ENCODE peak calls at places on chromosomes 3 and 15, in six cellular contexts. G is H9; K is neuronal stem cell; D is astrocyte; R is CD4-positive, CD25-positive, alpha-beta regulatory T cell; O is AG04450. Y is an unnamed sample.

GRCh38 chr3:50474717-50475116 is 28.7 kb downstream of the CACNA2D2 start:
- DNase-seq in G (no peak), K (no peak), D (peak; percentile 16), R (no peak), O (no peak), Y (no peak)

GRCh38 chr3:48595526-48596121 is 495 bp upstream of the COL7A1 start:
- DNase-seq in G (peak; percentile 71), K (no peak), D (peak; percentile 77), R (no peak), O (peak; percentile 48), Y (no peak)

GRCh38 chr3:46709147-46709654 is 8.0 kb downstream of the TMIE start:
- DNase-seq in G (no peak), K (no peak), D (no peak), R (no peak), O (no peak), Y (no peak)

GRCh38 chr3:107910713-107911259 is 180.0 kb downstream of the CD47 start:
- DNase-seq in G (no peak), K (no peak), D (no peak), R (no peak), O (no peak), Y (peak; percentile 92)

GRCh38 chr3:60812544-60812943 is 438.7 kb downstream of the FHIT start:
- DNase-seq in G (no peak), K (no peak), D (no peak), R (no peak), O (no peak), Y (no peak)

GRCh38 chr3:52689151-52689550 is 3.3 kb downstream of the GNL3 start:
- DNase-seq in G (no peak), K (no peak), D (no peak), R (no peak), O (no peak), Y (no peak)

GRCh38 chr15:90203922-90204321 is 2.8 kb downstream of the SEMA4B start:
- DNase-seq in G (no peak), K (no peak), D (no peak), R (no peak), O (no peak), Y (no peak)

GRCh38 chr3:175464362-175464761 is 605.2 kb downstream of the NAALADL2 start:
- DNase-seq in G (no peak), K (no peak), D (no peak), R (no peak), O (no peak), Y (no peak)

GRCh38 chr15:49863431-49864205 is 242.8 kb downstream of the DTWD1 start:
- DNase-seq in G (no peak), K (no peak), D (peak; percentile 89), R (no peak), O (peak; percentile 66), Y (no peak)

GRCh38 chr3:158731525-158731924 is 732 bp downstream of the RARRES1 start:
- DNase-seq in G (no peak), K (no peak), D (no peak), R (no peak), O (no peak), Y (no peak)

GRCh38 chr15:47587938-47588817 is 129.1 kb upstream of the SEMA6D start:
- DNase-seq in G (no peak), K (no peak), D (no peak), R (no peak), O (no peak), Y (no peak)
- H3K9me3 ChIP-seq in G (no peaks in the 10 kb centered on the region), K (no peaks in the 10 kb centered on the region), D (no peaks in the 10 kb centered on the region), R (no peaks in the 10 kb centered on the region), O (no peaks in the 10 kb centered on the region), Y (no peaks in the 10 kb centered on the region)

GRCh38 chr15:24962880-24963279 is 8.1 kb downstream of the SNRPN start:
- DNase-seq in G (no peak), K (no peak), D (no peak), R (no peak), O (no peak), Y (no peak)
- H3K9me3 ChIP-seq in G (no peaks in the 10 kb centered on the region), K (peaks cover 44% of the 10 kb centered on the region), D (no peaks in the 10 kb centered on the region), R (peaks cover 44% of the 10 kb centered on the region), O (no peaks in the 10 kb centered on the region), Y (no peaks in the 10 kb centered on the region)

DNA sequence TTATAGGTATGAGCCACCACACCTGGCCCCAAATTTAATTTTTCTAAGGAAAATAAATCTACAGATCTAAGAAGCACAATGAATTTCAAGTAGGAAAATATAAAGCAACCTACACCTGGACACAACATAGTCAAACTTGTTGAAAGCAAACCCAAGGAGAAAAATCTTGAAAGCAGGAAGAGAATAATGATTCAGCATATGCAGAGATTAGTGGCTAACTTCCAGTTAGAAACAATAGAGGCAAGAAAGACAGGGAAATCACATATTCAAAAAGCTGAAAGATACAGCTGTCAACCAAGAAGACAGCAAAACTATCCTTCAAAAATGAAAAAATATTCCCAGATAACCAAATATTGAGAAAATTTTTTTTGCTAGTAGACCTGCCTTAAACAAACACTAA is 49.4 kb downstream of the ZNF148 start:
- DNase-seq in G (no peak), K (no peak), D (no peak), R (no peak), O (no peak), Y (no peak)
- H3K9me3 ChIP-seq in G (no peaks in the 10 kb centered on the region), K (peaks cover 16% of the 10 kb centered on the region), D (no peaks in the 10 kb centered on the region), R (peaks cover 6% of the 10 kb centered on the region), O (no peaks in the 10 kb centered on the region), Y (no peaks in the 10 kb centered on the region)

DNA sequence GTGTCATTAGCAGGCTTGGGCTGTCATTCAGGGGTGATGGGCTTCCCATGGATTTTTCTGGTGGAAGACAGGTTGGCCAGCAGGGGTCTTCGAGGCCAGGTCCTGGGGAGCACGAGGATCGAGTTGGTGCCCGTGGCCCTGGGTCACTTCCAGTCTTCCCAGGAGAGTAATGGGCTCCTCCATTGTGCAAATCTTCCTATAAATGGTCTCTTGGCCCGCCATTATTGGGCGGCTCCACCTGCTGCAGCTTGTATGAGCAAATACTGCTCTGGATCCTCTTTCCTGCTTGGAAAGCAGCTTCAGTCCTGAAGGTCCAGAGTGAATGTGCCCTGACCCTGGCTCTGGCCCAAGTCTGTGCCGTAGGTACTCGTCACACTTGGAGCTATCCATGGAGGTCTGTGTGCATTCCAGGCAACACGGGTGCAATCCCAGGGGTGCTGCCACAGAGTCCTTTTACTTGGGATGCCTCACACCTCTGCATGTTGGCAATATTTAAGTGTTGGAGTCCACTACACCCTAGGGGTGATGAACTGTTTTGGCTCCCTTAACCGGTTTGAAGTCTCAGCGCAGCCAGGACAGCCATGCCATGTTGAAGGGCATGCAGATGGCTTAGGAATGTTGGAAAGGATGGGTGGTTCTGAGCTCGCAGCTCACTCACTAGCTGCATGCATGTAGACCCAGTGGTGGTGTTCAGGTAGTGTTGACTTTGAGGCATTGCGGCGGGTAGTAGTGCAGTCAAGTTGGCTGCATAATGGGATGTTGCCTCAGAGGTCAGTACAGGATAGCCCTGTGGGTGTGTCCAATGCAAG is 97.6 kb downstream of the SNRPN start:
- DNase-seq in G (peak; percentile 21), K (no peak), D (no peak), R (no peak), O (no peak), Y (no peak)
- H3K9me3 ChIP-seq in G (peaks cover 67% of the 10 kb centered on the region), K (peaks cover 99% of the 10 kb centered on the region), D (peaks cover 85% of the 10 kb centered on the region), R (peaks cover 96% of the 10 kb centered on the region), O (peaks cover 91% of the 10 kb centered on the region), Y (peaks cover 3% of the 10 kb centered on the region)

GRCh38 chr15:27774191-27774590 is 324.9 kb downstream of the OCA2 start:
- DNase-seq in G (no peak), K (no peak), D (no peak), R (no peak), O (no peak), Y (no peak)

GRCh38 chr15:27776501-27776900 is 322.6 kb downstream of the OCA2 start:
- DNase-seq in G (no peak), K (no peak), D (no peak), R (no peak), O (no peak), Y (no peak)

GRCh38 chr15:27771892-27772291 is 327.2 kb downstream of the OCA2 start:
- DNase-seq in G (no peak), K (no peak), D (no peak), R (no peak), O (no peak), Y (no peak)

GRCh38 chr15:27770769-27771554 is 328.2 kb downstream of the OCA2 start:
- DNase-seq in G (no peak), K (no peak), D (no peak), R (no peak), O (no peak), Y (no peak)

DNA sequence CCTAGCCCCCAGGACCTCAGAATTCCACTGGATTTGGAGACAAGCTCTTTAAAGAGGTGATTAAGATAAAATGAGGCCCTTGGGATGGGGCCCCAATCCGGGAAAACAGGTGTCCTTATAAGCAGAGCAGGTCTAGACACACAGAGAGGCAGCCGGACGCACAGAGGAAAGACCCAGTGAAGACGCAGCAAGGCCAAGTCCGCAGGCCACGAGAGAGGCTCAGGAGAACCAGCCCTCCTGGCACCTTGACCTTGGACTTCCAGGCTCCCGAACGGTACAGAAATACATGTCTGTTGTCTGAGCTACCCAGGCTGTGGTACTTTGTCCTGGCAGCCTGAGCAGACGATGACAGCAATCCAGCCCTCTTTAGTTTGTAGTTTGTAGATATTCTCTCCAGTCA is 324.5 kb downstream of the OCA2 start:
- DNase-seq in G (no peak), K (no peak), D (no peak), R (no peak), O (no peak), Y (no peak)
- H3K9me3 ChIP-seq in G (no peaks in the 10 kb centered on the region), K (no peaks in the 10 kb centered on the region), D (no peaks in the 10 kb centered on the region), R (no peaks in the 10 kb centered on the region), O (peaks cover 38% of the 10 kb centered on the region), Y (peaks cover 4% of the 10 kb centered on the region)